ENCODE peak calls at places on chromosomes 13 and 19, in nine cellular contexts. I is GM06990; E is vagina; G is esophagus muscularis mucosa; T is IMR-90; H is CD8-positive, alpha-beta T cell; J is brain microvascular endothelial cell; Z is activated T-cell treated with anti-CD3 and anti-CD28 coated beads, Interleukin-2, amount 50 U/mL, for 72 hours; S is activated CD4-positive, CD25-positive, alpha-beta regulatory T cell. Q is an unnamed sample.

GRCh38 chr19:1651548-1652394 is 644 bp downstream of the TCF3 start:
- DNase-seq in I (no peak), E (no peak), G (no peak), T (peak; percentile 23), H (peak; percentile 71), J (no peak), Z (peak; percentile 50), S (peak; percentile 29), Q (no peak)

GRCh38 chr13:46150134-46150693 is 31.8 kb downstream of the LCP1 start:
- DNase-seq in I (no peak), E (no peak), G (no peak), T (no peak), H (no peak), J (no peak), Z (no peak), S (no peak), Q (no peak)

GRCh38 chr13:113526466-113527220 is 36.1 kb upstream of the DCUN1D2 start:
- DNase-seq in I (no peak), E (no peak), G (no peak), T (no peak), H (no peak), J (no peak), Z (no peak), S (no peak), Q (no peak)

GRCh38 chr13:99031725-99032298 is 53.9 kb upstream of the DOCK9 start:
- DNase-seq in I (no peak), E (no peak), G (no peak), T (no peak), H (no peak), J (no peak), Z (no peak), S (no peak), Q (no peak)

GRCh38 chr13:113022391-113023216 is 53.6 kb downstream of the MCF2L start:
- DNase-seq in I (no peak), E (no peak), G (no peak), T (no peak), H (no peak), J (no peak), Z (no peak), S (no peak), Q (no peak)

GRCh38 chr13:57408312-57408711 is 223.2 kb upstream of the PCDH17 start:
- DNase-seq in I (no peak), E (no peak), G (no peak), T (no peak), H (no peak), J (no peak), Z (no peak), S (no peak), Q (no peak)

GRCh38 chr19:7617735-7618134 is 11.6 kb downstream of the XAB2 start:
- DNase-seq in I (no peak), E (no peak), G (no peak), T (no peak), H (no peak), J (no peak), Z (no peak), S (no peak), Q (no peak)

GRCh38 chr13:99970761-99971575 is 599 bp downstream of the ZIC5 start:
- DNase-seq in I (no peak), E (no peak), G (no peak), T (no peak), H (no peak), J (no peak), Z (no peak), S (no peak), Q (no peak)

GRCh38 chr19:21028969-21029268 is 8.5 kb downstream of the ZNF430 start:
- DNase-seq in I (peak; percentile 37), E (no peak), G (no peak), T (no peak), H (no peak), J (no peak), Z (no peak), S (no peak), Q (no peak)

GRCh38 chr19:7980635-7981121 is 24.8 kb downstream of the ELAVL1 start:
- DNase-seq in I (no peak), E (no peak), G (no peak), T (no peak), H (no peak), J (no peak), Z (no peak), S (no peak), Q (no peak)

GRCh38 chr13:26584713-26585112 is 27.2 kb downstream of the WASF3 start:
- DNase-seq in I (no peak), E (no peak), G (no peak), T (peak; percentile 85), H (no peak), J (peak; percentile 65), Z (no peak), S (no peak), Q (peak; percentile 68)

Q was measured in foreskin melanocyte.